ENCODE peak calls at places on chromosomes 3 and 15, in four cellular contexts. J, B, Y and W are unnamed samples.

GRCh38 chr3:144444061-144444460 is 472.4 kb downstream of the DIPK2A start:
- DNase-seq in J (no peak), B (no peak), Y (no peak), W (no peak)

GRCh38 chr3:158791259-158791920 is 10.5 kb upstream of the MFSD1 start:
- DNase-seq in J (peak; percentile 65), B (peak; percentile 23), Y (no peak), W (peak; percentile 83)

GRCh38 chr15:39230205-39230916 is 350.5 kb upstream of the THBS1 start:
- DNase-seq in J (no peak), B (peak; percentile 11), Y (peak; percentile 26), W (no peak)

GRCh38 chr15:81398910-81399551 is 25.0 kb upstream of the TMC3 start:
- DNase-seq in J (no peak), B (no peak), Y (no peak), W (no peak)

GRCh38 chr3:10762116-10762515 is 53.9 kb upstream of the SLC6A11 start:
- DNase-seq in J (no peak), B (no peak), Y (no peak), W (no peak)

GRCh38 chr3:127467386-127467785 is 123.1 kb downstream of the TPRA1 start:
- DNase-seq in J (no peak), B (no peak), Y (no peak), W (peak; percentile 16)

GRCh38 chr15:83554558-83554957 is 99.4 kb upstream of the ADAMTSL3 start:
- DNase-seq in J (no peak), B (no peak), Y (no peak), W (no peak)

GRCh38 chr3:47414161-47414564 is 33.3 kb downstream of the PTPN23 start:
- DNase-seq in J (no peak), B (no peak), Y (no peak), W (no peak)

GRCh38 chr3:185820973-185821758 is 3.7 kb downstream of the IGF2BP2 start:
- DNase-seq in J (no peak), B (no peak), Y (no peak), W (peak; percentile 81)

GRCh38 chr3:187678869-187679268 is 8.7 kb upstream of the SST start:
- DNase-seq in J (peak; percentile 81), B (peak; percentile 37), Y (peak; percentile 51), W (peak; percentile 78)

GRCh38 chr3:128001576-128001975 is 50.7 kb upstream of the SEC61A1 start:
- DNase-seq in J (no peak), B (no peak), Y (no peak), W (no peak)

GRCh38 chr3:152392474-152392873 is 123.7 kb downstream of the MBNL1 start:
- DNase-seq in J (no peak), B (no peak), Y (no peak), W (no peak)
- H3K4me1 ChIP-seq in J (peaks cover 10% of the 10 kb centered on the region), B (peaks cover 47% of the 10 kb centered on the region), Y (peaks cover 7% of the 10 kb centered on the region), W (peaks cover 19% of the 10 kb centered on the region)

GRCh38 chr3:55605837-55606236 is 118.7 kb upstream of the WNT5A start:
- DNase-seq in J (no peak), B (no peak), Y (no peak), W (no peak)

GRCh38 chr3:55607175-55607574 is 120.1 kb upstream of the WNT5A start:
- DNase-seq in J (no peak), B (no peak), Y (no peak), W (no peak)

GRCh38 chr3:55609230-55610100 is 122.4 kb upstream of the WNT5A start:
- DNase-seq in J (no peak), B (no peak), Y (no peak), W (no peak)

GRCh38 chr3:55608266-55608937 is 121.3 kb upstream of the WNT5A start:
- DNase-seq in J (no peak), B (no peak), Y (no peak), W (no peak)

GRCh38 chr3:55607844-55608243 is 120.7 kb upstream of the WNT5A start:
- DNase-seq in J (no peak), B (no peak), Y (no peak), W (no peak)
- H3K36me3 ChIP-seq in J (no peaks in the 10 kb centered on the region), B (no peaks in the 10 kb centered on the region), Y (no peaks in the 10 kb centered on the region), W (no peaks in the 10 kb centered on the region)

DNA sequence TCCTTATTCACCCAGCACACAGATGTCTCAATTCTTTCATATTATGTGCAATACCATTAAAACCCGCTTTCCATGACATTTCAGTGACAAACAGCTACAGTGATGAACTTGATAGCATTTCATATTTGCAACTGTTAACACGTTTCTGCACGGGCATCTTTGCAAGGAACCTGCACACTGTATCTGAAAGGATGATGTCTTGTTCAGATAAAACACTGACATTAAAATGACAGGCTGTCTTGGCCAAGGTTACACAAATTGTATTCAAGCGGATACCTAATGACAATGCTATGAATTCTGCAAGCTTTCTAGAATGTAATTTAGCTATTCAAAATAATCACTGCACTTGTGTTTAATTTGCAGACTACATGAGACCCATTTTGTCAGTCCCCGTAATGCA is 529.2 kb downstream of the FOXP1 start:
- DNase-seq in J (no peak), B (no peak), Y (no peak), W (no peak)
- H3K4me1 ChIP-seq in J (peaks cover 56% of the 10 kb centered on the region), B (peaks cover 39% of the 10 kb centered on the region), Y (peaks cover 34% of the 10 kb centered on the region), W (peaks cover 75% of the 10 kb centered on the region)

DNA sequence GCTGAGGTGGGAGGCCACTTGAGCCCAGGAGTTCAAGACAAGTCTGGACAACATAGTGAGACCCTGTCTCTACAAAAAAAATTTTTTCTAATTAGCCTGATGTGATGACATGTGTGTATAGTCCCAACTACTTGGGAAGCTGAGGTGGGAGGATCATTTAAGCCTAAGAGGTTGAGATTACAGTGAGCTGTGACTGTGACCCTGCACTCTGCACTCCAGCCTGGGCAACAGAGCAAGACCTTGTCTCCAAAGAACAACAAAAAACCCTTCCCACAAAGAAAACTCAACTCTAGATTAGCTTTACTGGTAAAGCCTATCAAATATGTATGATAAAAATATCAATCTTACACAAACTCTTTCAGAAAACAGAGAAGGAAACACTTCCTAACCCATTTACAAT is 68.5 kb downstream of the ZNF148 start:
- DNase-seq in J (no peak), B (no peak), Y (no peak), W (no peak)
- H3K36me3 ChIP-seq in J (no peaks in the 10 kb centered on the region), B (peaks cover 2% of the 10 kb centered on the region), Y (no peaks in the 10 kb centered on the region), W (peaks cover 16% of the 10 kb centered on the region)